ENCODE peak calls at places on chromosomes 2 and 18, in seven cellular contexts. G is stomach, O is uterus, P is right lobe of liver, X is adrenal gland, D is tibial nerve, J is ovary. U is an unnamed sample. For H3K27me3, the result is how much of the 10 kb centered on the place peaks cover.

GRCh38 chr2:67286981-67287759 is 110.0 kb upstream of the ETAA1 start:
- DNase-seq in G (no peak), O (no peak), P (no peak), X (no peak), D (no peak), J (no peak), U (no peak)

GRCh38 chr2:218272531-218273212 is 2.4 kb downstream of the PNKD start:
- DNase-seq in G (peak), O (peak), P (peak), X (peak), D (peak), J (peak), U (peak)

GRCh38 chr2:226701052-226701451 is 98.6 kb downstream of the IRS1 start:
- DNase-seq in G (no peak), O (no peak), P (no peak), X (no peak), D (no peak), J (no peak), U (no peak)

GRCh38 chr2:192254444-192254843 is 59.7 kb upstream of the TMEFF2 start:
- DNase-seq in G (no peak), O (no peak), P (no peak), X (no peak), D (no peak), J (no peak), U (no peak)

GRCh38 chr2:238528953-238529781 is 102.4 kb downstream of the ASB1 start:
- DNase-seq in G (no peak), O (no peak), P (no peak), X (no peak), D (no peak), J (no peak), U (no peak)

GRCh38 chr2:23312996-23313606 is 71.9 kb upstream of the KLHL29 start:
- DNase-seq in G (no peak), O (no peak), P (no peak), X (no peak), D (no peak), J (no peak), U (no peak)

GRCh38 chr2:28360066-28360741 is 32.5 kb upstream of the FOSL2 start:
- DNase-seq in G (no peak), O (no peak), P (no peak), X (no peak), D (no peak), J (no peak), U (no peak)

GRCh38 chr2:151808258-151809072 is 19.8 kb downstream of the ARL5A start:
- DNase-seq in G (no peak), O (no peak), P (no peak), X (no peak), D (no peak), J (no peak), U (no peak)

GRCh38 chr18:47397671-47398319 is 146.3 kb upstream of the SKOR2 start:
- DNase-seq in G (no peak), O (no peak), P (no peak), X (no peak), D (no peak), J (no peak), U (peak)

GRCh38 chr2:142872900-142873724 is 4.4 kb upstream of the KYNU start:
- DNase-seq in G (no peak), O (no peak), P (no peak), X (no peak), D (no peak), J (no peak), U (no peak)

GRCh38 chr2:3237501-3237889 is 140.1 kb downstream of the EIPR1 start:
- DNase-seq in G (no peak), O (no peak), P (no peak), X (no peak), D (no peak), J (no peak), U (no peak)

GRCh38 chr2:79573895-79574674 is 61.2 kb downstream of the CTNNA2 start:
- DNase-seq in G (no peak), O (no peak), P (no peak), X (no peak), D (no peak), J (no peak), U (no peak)

GRCh38 chr2:207984765-207985480 is 40.4 kb downstream of the PLEKHM3 start:
- DNase-seq in G (no peak), O (no peak), P (no peak), X (no peak), D (no peak), J (no peak), U (no peak)

GRCh38 chr2:98598781-98599428 is 9.4 kb downstream of the COA5 start:
- DNase-seq in G (no peak), O (no peak), P (no peak), X (no peak), D (no peak), J (no peak), U (no peak)

GRCh38 chr2:160043265-160043664 is 19.1 kb downstream of the PLA2R1 start:
- DNase-seq in G (no peak), O (no peak), P (no peak), X (no peak), D (no peak), J (no peak), U (no peak)

GRCh38 chr18:36135264-36135663 is 5.6 kb downstream of the ELP2 start:
- DNase-seq in G (no peak), O (no peak), P (no peak), X (no peak), D (no peak), J (no peak), U (no peak)
- TF ChIP-seq CTCF in G (no peak), O (no peak), P (no peak), X (no peak), D (no peak), J (no peak), U (no peak)

GRCh38 chr2:120223034-120223912 is at the start of gene TMEM185B:
- DNase-seq in G (peak), O (peak), P (peak), X (peak), D (peak), J (peak), U (peak)
- TF ChIP-seq POLR2A in G (no peak), O (peak), P (peak), X (peak), D (peak), J (no peak), U (peak)

GRCh38 chr2:72934683-72935610 is 17.6 kb downstream of the EMX1 start:
- DNase-seq in G (peak), O (no peak), P (peak), X (no peak), D (no peak), J (no peak), U (peak)

GRCh38 chr2:72932045-72932444 is 14.7 kb downstream of the EMX1 start:
- DNase-seq in G (no peak), O (no peak), P (peak), X (no peak), D (no peak), J (peak), U (no peak)

GRCh38 chr2:72932805-72933204 is 15.5 kb downstream of the EMX1 start:
- DNase-seq in G (no peak), O (no peak), P (no peak), X (no peak), D (no peak), J (no peak), U (no peak)

GRCh38 chr2:72933207-72933606 is 15.9 kb downstream of the EMX1 start:
- DNase-seq in G (no peak), O (no peak), P (no peak), X (no peak), D (no peak), J (no peak), U (no peak)

DNA sequence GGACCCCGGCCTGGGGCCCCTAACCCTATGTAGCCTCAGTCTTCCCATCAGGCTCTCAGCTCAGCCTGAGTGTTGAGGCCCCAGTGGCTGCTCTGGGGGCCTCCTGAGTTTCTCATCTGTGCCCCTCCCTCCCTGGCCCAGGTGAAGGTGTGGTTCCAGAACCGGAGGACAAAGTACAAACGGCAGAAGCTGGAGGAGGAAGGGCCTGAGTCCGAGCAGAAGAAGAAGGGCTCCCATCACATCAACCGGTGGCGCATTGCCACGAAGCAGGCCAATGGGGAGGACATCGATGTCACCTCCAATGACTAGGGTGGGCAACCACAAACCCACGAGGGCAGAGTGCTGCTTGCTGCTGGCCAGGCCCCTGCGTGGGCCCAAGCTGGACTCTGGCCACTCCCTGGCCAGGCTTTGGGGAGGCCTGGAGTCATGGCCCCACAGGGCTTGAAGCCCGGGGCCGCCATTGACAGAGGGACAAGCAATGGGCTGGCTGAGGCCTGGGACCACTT is 16.4 kb downstream of the EMX1 start:
- DNase-seq in G (no peak), O (no peak), P (peak), X (no peak), D (no peak), J (peak), U (no peak)
- H3K27me3 ChIP-seq in G (under half), O (under half), P (under half), X (under half), D (under half), J (under half), U (under half)

GRCh38 chr2:222024934-222025890 is 273.6 kb downstream of the PAX3 start:
- DNase-seq in G (no peak), O (no peak), P (no peak), X (no peak), D (no peak), J (no peak), U (no peak)
- TF ChIP-seq CTCF in G (no peak), O (peak), P (peak), X (peak), D (peak), J (no peak), U (peak)

DNA sequence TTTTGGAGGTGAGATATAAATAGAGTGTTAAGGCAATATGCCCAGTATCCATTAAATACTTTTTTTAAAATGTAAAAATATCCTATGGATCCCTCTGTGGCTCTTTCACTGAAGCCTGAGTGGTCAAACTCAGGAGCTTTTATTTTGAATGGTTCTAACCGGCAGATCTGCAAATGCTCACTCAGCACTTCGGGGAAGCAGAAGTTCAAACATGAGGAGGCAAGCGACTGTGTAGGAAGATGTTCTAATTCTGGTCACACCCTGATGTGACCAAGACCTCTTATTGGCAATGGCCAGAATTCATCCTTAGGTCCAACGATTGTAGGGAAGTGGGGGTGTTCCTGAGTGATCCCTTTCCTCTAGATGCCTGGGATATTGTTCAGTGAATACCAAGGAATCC is 168.8 kb downstream of the CDCA7 start:
- DNase-seq in G (no peak), O (no peak), P (no peak), X (no peak), D (peak), J (no peak), U (no peak)
- TF ChIP-seq POLR2A in G (no peak), O (no peak), P (no peak), X (no peak), D (no peak), J (no peak), U (no peak)

GRCh38 chr2:224774735-224775134 is 58.6 kb upstream of the CCDC195 start:
- DNase-seq in G (no peak), O (no peak), P (no peak), X (no peak), D (no peak), J (no peak), U (no peak)

GRCh38 chr2:224777563-224777939 is 61.4 kb upstream of the CCDC195 start:
- DNase-seq in G (no peak), O (no peak), P (no peak), X (no peak), D (no peak), J (no peak), U (no peak)

GRCh38 chr2:224778474-224778877 is 62.3 kb upstream of the CCDC195 start:
- DNase-seq in G (peak), O (peak), P (no peak), X (peak), D (peak), J (no peak), U (peak)

GRCh38 chr2:224775638-224776037 is 59.5 kb upstream of the CCDC195 start:
- DNase-seq in G (no peak), O (no peak), P (peak), X (peak), D (no peak), J (no peak), U (no peak)

GRCh38 chr2:224776795-224777562 is 60.8 kb upstream of the CCDC195 start:
- DNase-seq in G (no peak), O (no peak), P (no peak), X (no peak), D (no peak), J (no peak), U (peak)
- H3K27me3 ChIP-seq in G (under half), O (under half), P (under half), X (under half), D (under half), J (under half), U (under half)

DNA sequence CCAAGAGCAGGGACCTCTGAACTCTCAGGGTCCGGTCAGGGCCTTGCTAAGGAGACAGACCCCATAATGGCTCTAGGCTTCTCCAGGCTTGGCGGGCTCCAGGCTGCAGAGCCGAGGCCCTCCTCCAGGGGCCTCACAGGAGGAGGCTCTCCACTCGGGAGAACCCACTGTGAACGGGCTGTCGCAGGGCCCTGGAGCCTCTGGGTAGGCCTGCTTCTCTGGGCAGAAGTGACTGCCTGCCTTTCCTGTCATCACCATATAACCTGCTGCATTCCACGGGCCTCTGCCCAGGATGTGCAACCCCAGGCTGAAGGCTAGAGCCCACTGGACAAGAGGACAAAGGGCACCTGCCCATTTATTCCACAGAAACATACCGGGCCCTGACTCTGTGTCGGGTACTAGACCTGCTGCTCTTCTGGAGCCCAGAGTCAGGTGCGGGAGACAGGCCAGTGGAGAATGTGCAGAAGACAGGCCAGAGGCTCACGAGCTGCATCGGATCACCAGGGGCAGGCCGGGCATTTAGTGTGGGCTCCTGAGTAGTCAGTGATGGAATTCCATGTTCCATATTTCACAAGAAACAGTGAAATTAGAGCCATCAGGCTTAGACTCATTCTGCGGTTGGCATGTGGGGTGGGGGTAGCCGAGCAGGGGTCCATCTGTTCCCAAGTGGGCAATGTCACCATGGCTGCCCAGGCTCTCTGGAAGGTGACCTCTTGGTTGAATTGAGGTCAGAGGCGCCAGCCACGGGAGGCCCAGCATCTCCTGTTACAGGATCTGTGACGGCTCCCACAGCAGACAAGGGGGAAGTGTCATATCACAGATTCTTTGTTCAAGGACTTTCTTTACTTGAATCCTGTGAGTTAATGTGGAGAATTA is 220.8 kb downstream of the SH3RF3 start:
- DNase-seq in G (peak), O (no peak), P (no peak), X (peak), D (no peak), J (no peak), U (no peak)
- TF ChIP-seq CTCF in G (no peak), O (no peak), P (no peak), X (no peak), D (no peak), J (no peak), U (no peak)

GRCh38 chr18:45208164-45208563 is 407.1 kb upstream of the SLC14A2 start:
- DNase-seq in G (no peak), O (no peak), P (no peak), X (no peak), D (no peak), J (no peak), U (no peak)
- TF ChIP-seq POLR2A in G (no peak), O (no peak), P (no peak), X (no peak), D (no peak), J (no peak), U (no peak)

GRCh38 chr2:104733544-104733943 is 120.4 kb upstream of the POU3F3 start:
- DNase-seq in G (no peak), O (no peak), P (peak), X (no peak), D (no peak), J (no peak), U (peak)

GRCh38 chr2:104734937-104735586 is 118.9 kb upstream of the POU3F3 start:
- DNase-seq in G (no peak), O (no peak), P (no peak), X (no peak), D (no peak), J (no peak), U (no peak)

DNA sequence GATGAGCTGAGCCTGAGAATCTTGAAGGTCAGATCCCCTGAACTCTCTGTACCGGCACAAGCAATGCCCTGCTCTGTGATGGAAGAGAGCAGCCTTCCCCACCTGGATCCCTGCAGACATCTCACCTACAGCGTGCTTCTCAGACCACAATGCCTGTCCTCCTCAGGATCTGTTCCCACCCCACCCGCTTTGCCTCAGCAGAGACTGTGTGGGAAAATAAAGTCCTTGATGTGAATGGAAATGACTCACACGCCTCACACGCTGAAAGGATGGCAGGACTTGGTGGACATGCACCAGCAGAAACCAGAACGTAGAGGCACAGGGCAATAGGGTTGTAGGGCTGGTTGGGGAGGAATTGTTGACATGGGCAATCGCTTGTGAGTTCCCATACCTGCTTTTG is 117.9 kb upstream of the POU3F3 start:
- DNase-seq in G (no peak), O (no peak), P (no peak), X (no peak), D (no peak), J (no peak), U (no peak)
- H3K27me3 ChIP-seq in G (under half), O (under half), P (under half), X (under half), D (under half), J (under half), U (under half)